ENCODE peak calls at places on chromosome 14, in seven cellular contexts. One of them, this sample, is unnamed.

GRCh38 chr14:71751264-71751663 is 181.0 kb upstream of the RGS6 start:
- DNase-seq in neuronal stem cell: no peak
- DNase-seq in IMR-90: peak
- DNase-seq in trophoblast cell: no peak
- DNase-seq in H1: no peak
- DNase-seq in H9: no peak
- DNase-seq in mesenchymal stem cell: no peak
- DNase-seq in this sample: no peak

GRCh38 chr14:97977711-97978261 is 1180.6 kb downstream of the VRK1 start:
- DNase-seq in trophoblast cell: no peak
- DNase-seq in H1: peak
- DNase-seq in H9: peak
- DNase-seq in IMR-90: no peak
- DNase-seq in mesenchymal stem cell: no peak
- DNase-seq in neuronal stem cell: no peak
- DNase-seq in this sample: no peak

GRCh38 chr14:85416771-85417170 is 113.2 kb upstream of the FLRT2 start:
- DNase-seq in H1: no peak
- DNase-seq in trophoblast cell: no peak
- DNase-seq in IMR-90: peak
- DNase-seq in mesenchymal stem cell: peak
- DNase-seq in neuronal stem cell: no peak
- DNase-seq in H9: no peak
- DNase-seq in this sample: no peak

GRCh38 chr14:59131926-59132763 is 56.3 kb upstream of the DAAM1 start:
- DNase-seq in mesenchymal stem cell: no peak
- DNase-seq in neuronal stem cell: no peak
- DNase-seq in H1: no peak
- DNase-seq in IMR-90: no peak
- DNase-seq in H9: no peak
- DNase-seq in trophoblast cell: no peak
- DNase-seq in this sample: no peak

GRCh38 chr14:44662250-44662891 is 155.3 kb upstream of the FSCB start:
- DNase-seq in neuronal stem cell: no peak
- DNase-seq in H9: no peak
- DNase-seq in IMR-90: no peak
- DNase-seq in mesenchymal stem cell: no peak
- DNase-seq in trophoblast cell: peak
- DNase-seq in H1: no peak
- DNase-seq in this sample: no peak

GRCh38 chr14:37988472-37988871 is 219.2 kb upstream of the SSTR1 start:
- DNase-seq in H1: no peak
- DNase-seq in mesenchymal stem cell: peak
- DNase-seq in neuronal stem cell: no peak
- DNase-seq in H9: no peak
- DNase-seq in trophoblast cell: no peak
- DNase-seq in IMR-90: peak
- DNase-seq in this sample: no peak

GRCh38 chr14:64510127-64510808 is 5.7 kb downstream of the ZBTB1 start:
- DNase-seq in trophoblast cell: no peak
- DNase-seq in H1: no peak
- DNase-seq in neuronal stem cell: no peak
- DNase-seq in IMR-90: no peak
- DNase-seq in mesenchymal stem cell: no peak
- DNase-seq in H9: no peak
- DNase-seq in this sample: peak

GRCh38 chr14:99156026-99156425 is 116.0 kb downstream of the BCL11B start:
- DNase-seq in H9: no peak
- DNase-seq in mesenchymal stem cell: no peak
- DNase-seq in H1: peak
- DNase-seq in neuronal stem cell: no peak
- DNase-seq in trophoblast cell: no peak
- DNase-seq in IMR-90: no peak
- DNase-seq in this sample: no peak

GRCh38 chr14:22900088-22900799 is 17.2 kb downstream of the REM2 start:
- DNase-seq in IMR-90: peak
- DNase-seq in neuronal stem cell: peak
- DNase-seq in H9: peak
- DNase-seq in mesenchymal stem cell: peak
- DNase-seq in H1: peak
- DNase-seq in trophoblast cell: peak
- DNase-seq in this sample: peak

GRCh38 chr14:34781242-34781641 is 66.8 kb upstream of the CFL2 start:
- DNase-seq in neuronal stem cell: no peak
- DNase-seq in mesenchymal stem cell: peak
- DNase-seq in H9: no peak
- DNase-seq in H1: no peak
- DNase-seq in IMR-90: peak
- DNase-seq in trophoblast cell: peak
- DNase-seq in this sample: no peak

GRCh38 chr14:51520087-51520486 is 131.6 kb upstream of the FRMD6 start:
- DNase-seq in IMR-90: no peak
- DNase-seq in H1: no peak
- DNase-seq in trophoblast cell: no peak
- DNase-seq in H9: no peak
- DNase-seq in neuronal stem cell: no peak
- DNase-seq in mesenchymal stem cell: no peak
- DNase-seq in this sample: no peak

DNA sequence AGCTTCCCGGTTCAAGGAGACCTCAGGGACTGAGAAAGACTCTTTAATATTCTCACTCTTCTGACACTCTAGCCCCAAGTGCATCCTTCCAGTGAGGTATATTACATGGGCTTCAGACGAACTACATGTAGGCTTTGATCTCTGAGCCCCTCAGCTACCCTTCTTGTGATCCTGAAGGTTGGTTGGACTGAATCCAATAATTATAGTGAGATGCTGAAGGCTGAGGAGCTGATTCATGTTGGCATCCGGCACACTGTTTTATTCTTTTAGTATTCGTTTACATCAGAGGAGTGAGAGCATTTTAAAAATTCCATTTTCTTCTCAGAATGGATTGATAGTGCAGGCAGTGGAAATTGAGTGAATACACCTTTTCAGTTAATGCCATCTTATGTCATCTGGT is 13.8 kb downstream of the TMEM30B start:
- DNase-seq in H1: no peak
- DNase-seq in trophoblast cell: no peak
- DNase-seq in mesenchymal stem cell: no peak
- DNase-seq in neuronal stem cell: no peak
- DNase-seq in H9: no peak
- DNase-seq in IMR-90: peak
- DNase-seq in this sample: no peak
- H3K23ac ChIP-seq in H1: no peak
- H3K23ac ChIP-seq in trophoblast cell: no peak
- H3K23ac ChIP-seq in mesenchymal stem cell: no peak
- H3K23ac ChIP-seq in neuronal stem cell: no peak
- H3K23ac ChIP-seq in H9: no peak
- H3K23ac ChIP-seq in IMR-90: no peak
- H3K23ac ChIP-seq in this sample: no peak

GRCh38 chr14:63388766-63389431 is 70.2 kb upstream of the GPHB5 start:
- DNase-seq in H1: peak
- DNase-seq in IMR-90: peak
- DNase-seq in H9: peak
- DNase-seq in neuronal stem cell: peak
- DNase-seq in trophoblast cell: peak
- DNase-seq in mesenchymal stem cell: peak
- DNase-seq in this sample: peak
- H3K4ac ChIP-seq in H1: no peak
- H3K4ac ChIP-seq in IMR-90: no peak
- H3K4ac ChIP-seq in H9: no peak
- H3K4ac ChIP-seq in neuronal stem cell: no peak
- H3K4ac ChIP-seq in trophoblast cell: no peak
- H3K4ac ChIP-seq in mesenchymal stem cell: no peak
- H3K4ac ChIP-seq in this sample: no peak

GRCh38 chr14:104694475-104694950 is 5.1 kb downstream of the INF2 start:
- DNase-seq in mesenchymal stem cell: no peak
- DNase-seq in H1: no peak
- DNase-seq in H9: no peak
- DNase-seq in neuronal stem cell: no peak
- DNase-seq in trophoblast cell: no peak
- DNase-seq in IMR-90: no peak
- DNase-seq in this sample: no peak
- H3K4me2 ChIP-seq in mesenchymal stem cell: peak
- H3K4me2 ChIP-seq in H1: no peak
- H3K4me2 ChIP-seq in H9: no peak
- H3K4me2 ChIP-seq in neuronal stem cell: peak
- H3K4me2 ChIP-seq in trophoblast cell: no peak
- H3K4me2 ChIP-seq in IMR-90: no peak
- H3K4me2 ChIP-seq in this sample: no peak

DNA sequence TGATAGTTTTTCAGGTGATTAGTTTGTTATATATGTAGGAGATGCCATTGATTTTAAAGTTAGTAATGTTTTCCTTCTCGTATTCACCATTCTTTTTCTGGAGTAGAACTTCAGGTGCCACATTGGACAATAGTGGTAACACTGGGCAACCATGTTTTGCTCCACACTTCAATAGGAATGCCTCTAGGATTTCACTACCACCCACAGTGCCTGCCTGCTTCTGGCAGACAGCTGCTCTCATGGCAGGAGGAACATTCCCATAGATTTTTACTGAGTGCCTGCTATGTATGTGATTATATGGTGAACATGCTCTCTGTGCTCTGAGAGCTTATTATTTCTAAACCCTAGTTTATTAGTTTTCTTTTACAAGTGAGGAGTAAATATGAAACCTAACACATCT is 53.7 kb downstream of the GCH1 start:
- DNase-seq in neuronal stem cell: no peak
- DNase-seq in H9: no peak
- DNase-seq in IMR-90: no peak
- DNase-seq in trophoblast cell: no peak
- DNase-seq in mesenchymal stem cell: no peak
- DNase-seq in H1: no peak
- DNase-seq in this sample: peak
- H3K23ac ChIP-seq in neuronal stem cell: no peak
- H3K23ac ChIP-seq in H9: no peak
- H3K23ac ChIP-seq in IMR-90: no peak
- H3K23ac ChIP-seq in trophoblast cell: no peak
- H3K23ac ChIP-seq in mesenchymal stem cell: no peak
- H3K23ac ChIP-seq in H1: no peak
- H3K23ac ChIP-seq in this sample: no peak

GRCh38 chr14:68246074-68246980 is 426.7 kb downstream of the RAD51B start:
- DNase-seq in H1: no peak
- DNase-seq in trophoblast cell: no peak
- DNase-seq in mesenchymal stem cell: no peak
- DNase-seq in neuronal stem cell: no peak
- DNase-seq in IMR-90: no peak
- DNase-seq in H9: no peak
- DNase-seq in this sample: peak

GRCh38 chr14:68249534-68250517 is 430.2 kb downstream of the RAD51B start:
- DNase-seq in mesenchymal stem cell: peak
- DNase-seq in H1: no peak
- DNase-seq in H9: no peak
- DNase-seq in neuronal stem cell: no peak
- DNase-seq in IMR-90: peak
- DNase-seq in trophoblast cell: peak
- DNase-seq in this sample: no peak

GRCh38 chr14:68247867-68248266 is 428.3 kb downstream of the RAD51B start:
- DNase-seq in H9: no peak
- DNase-seq in mesenchymal stem cell: peak
- DNase-seq in IMR-90: peak
- DNase-seq in trophoblast cell: no peak
- DNase-seq in H1: no peak
- DNase-seq in neuronal stem cell: no peak
- DNase-seq in this sample: no peak

GRCh38 chr14:68247281-68247680 is 427.7 kb downstream of the RAD51B start:
- DNase-seq in H1: no peak
- DNase-seq in IMR-90: no peak
- DNase-seq in mesenchymal stem cell: no peak
- DNase-seq in neuronal stem cell: no peak
- DNase-seq in H9: no peak
- DNase-seq in trophoblast cell: no peak
- DNase-seq in this sample: no peak

DNA sequence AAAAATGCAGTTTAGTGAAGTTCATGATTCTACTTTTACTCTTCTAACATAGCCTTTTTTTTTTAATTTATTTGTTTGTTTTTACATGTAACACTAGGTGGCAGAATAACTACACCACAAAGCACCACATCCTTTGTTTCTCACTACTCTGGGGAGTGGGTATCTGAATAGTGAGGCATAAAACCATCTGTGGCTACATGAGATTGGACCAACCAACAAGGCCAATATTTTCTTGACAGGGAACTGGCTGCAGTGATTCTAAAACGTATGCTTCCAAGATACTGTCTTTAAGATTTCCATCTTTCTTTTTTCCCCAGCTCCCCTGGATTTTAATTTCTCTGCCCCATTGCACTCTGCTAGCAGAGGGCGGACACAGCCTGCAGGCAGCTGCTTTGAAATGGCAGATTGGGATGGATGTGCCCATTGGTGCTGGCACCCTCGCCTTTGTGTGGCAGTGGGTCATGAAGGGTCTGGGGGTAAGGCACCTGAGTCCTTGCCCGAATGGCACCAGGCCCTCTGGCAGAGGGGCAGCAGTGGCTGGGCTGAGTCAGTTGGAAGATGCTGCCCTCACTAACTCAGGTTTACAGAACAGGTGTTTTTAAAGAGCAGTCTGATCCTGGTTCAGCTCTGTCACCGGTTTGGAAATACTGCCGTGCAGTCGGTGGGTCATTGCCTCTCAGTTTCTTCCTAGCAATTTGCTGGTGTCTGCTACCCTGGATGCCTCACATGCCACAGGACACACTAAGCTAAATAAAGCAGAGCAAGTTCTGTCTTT is 429.1 kb downstream of the RAD51B start:
- DNase-seq in trophoblast cell: peak
- DNase-seq in IMR-90: peak
- DNase-seq in neuronal stem cell: peak
- DNase-seq in H9: no peak
- DNase-seq in H1: peak
- DNase-seq in mesenchymal stem cell: peak
- DNase-seq in this sample: peak
- H3K4ac ChIP-seq in trophoblast cell: peak
- H3K4ac ChIP-seq in IMR-90: peak
- H3K4ac ChIP-seq in neuronal stem cell: no peak
- H3K4ac ChIP-seq in H9: no peak
- H3K4ac ChIP-seq in H1: peak
- H3K4ac ChIP-seq in mesenchymal stem cell: peak
- H3K4ac ChIP-seq in this sample: no peak

GRCh38 chr14:61300209-61300608 is 19.1 kb upstream of the TMEM30B start:
- DNase-seq in mesenchymal stem cell: no peak
- DNase-seq in H9: no peak
- DNase-seq in H1: no peak
- DNase-seq in neuronal stem cell: no peak
- DNase-seq in IMR-90: no peak
- DNase-seq in trophoblast cell: no peak
- DNase-seq in this sample: no peak

GRCh38 chr14:61296707-61297502 is 15.8 kb upstream of the TMEM30B start:
- DNase-seq in H1: no peak
- DNase-seq in trophoblast cell: peak
- DNase-seq in IMR-90: peak
- DNase-seq in neuronal stem cell: no peak
- DNase-seq in mesenchymal stem cell: peak
- DNase-seq in H9: no peak
- DNase-seq in this sample: peak

GRCh38 chr14:61298834-61299233 is 17.7 kb upstream of the TMEM30B start:
- DNase-seq in mesenchymal stem cell: no peak
- DNase-seq in trophoblast cell: no peak
- DNase-seq in IMR-90: no peak
- DNase-seq in H1: no peak
- DNase-seq in H9: no peak
- DNase-seq in neuronal stem cell: no peak
- DNase-seq in this sample: no peak

GRCh38 chr14:61297581-61297980 is 16.4 kb upstream of the TMEM30B start:
- DNase-seq in H9: no peak
- DNase-seq in neuronal stem cell: no peak
- DNase-seq in mesenchymal stem cell: no peak
- DNase-seq in trophoblast cell: no peak
- DNase-seq in H1: no peak
- DNase-seq in IMR-90: no peak
- DNase-seq in this sample: no peak

GRCh38 chr14:61300754-61301153 is 19.6 kb upstream of the TMEM30B start:
- DNase-seq in H1: no peak
- DNase-seq in neuronal stem cell: no peak
- DNase-seq in IMR-90: no peak
- DNase-seq in mesenchymal stem cell: no peak
- DNase-seq in trophoblast cell: no peak
- DNase-seq in H9: peak
- DNase-seq in this sample: no peak
- H3K4me2 ChIP-seq in H1: peak
- H3K4me2 ChIP-seq in neuronal stem cell: no peak
- H3K4me2 ChIP-seq in IMR-90: no peak
- H3K4me2 ChIP-seq in mesenchymal stem cell: no peak
- H3K4me2 ChIP-seq in trophoblast cell: no peak
- H3K4me2 ChIP-seq in H9: peak
- H3K4me2 ChIP-seq in this sample: no peak